ENCODE peak calls at places on chromosomes 12 and 14, in five cellular contexts. X is NCI-H345; Z is GM10248; N is activated CD4-positive, alpha-beta T cell treated with anti-CD3 and anti-CD28 coated beads for 48 hours; I is sciatic nerve. U is an unnamed sample.

GRCh38 chr14:80955434-80955939 is at the start of gene TSHR:
- DNase-seq in X (no peak), Z (peak; percentile 15), N (no peak), I (no peak), U (peak; percentile 78)

GRCh38 chr14:73710737-73711136 is 3.4 kb downstream of the PNMA1 start:
- DNase-seq in X (no peak), Z (no peak), N (no peak), I (no peak), U (no peak)

GRCh38 chr12:91383106-91383505 is 200.5 kb upstream of the DCN start:
- DNase-seq in X (no peak), Z (no peak), N (no peak), I (no peak), U (no peak)

GRCh38 chr14:91265404-91265803 is 20.9 kb upstream of the GPR68 start:
- DNase-seq in X (no peak), Z (no peak), N (no peak), I (no peak), U (no peak)

GRCh38 chr12:32494676-32495075 is 95.3 kb downstream of the FGD4 start:
- DNase-seq in X (no peak), Z (no peak), N (peak; percentile 17), I (no peak), U (no peak)

GRCh38 chr12:30990776-30991175 is 64.2 kb downstream of the TSPAN11 start:
- DNase-seq in X (no peak), Z (no peak), N (no peak), I (no peak), U (no peak)

GRCh38 chr12:15494329-15495046 is 172.2 kb downstream of the PTPRO start:
- DNase-seq in X (no peak), Z (peak; percentile 18), N (no peak), I (no peak), U (no peak)

GRCh38 chr12:69948874-69949273 is 123.8 kb downstream of the MYRFL start:
- DNase-seq in X (no peak), Z (no peak), N (no peak), I (no peak), U (no peak)

GRCh38 chr12:3380200-3381020 is 110.6 kb upstream of the PRMT8 start:
- DNase-seq in X (no peak), Z (no peak), N (no peak), I (no peak), U (no peak)

GRCh38 chr14:99117671-99118045 is 154.3 kb downstream of the BCL11B start:
- DNase-seq in X (no peak), Z (no peak), N (no peak), I (no peak), U (no peak)

GRCh38 chr14:27026097-27026496 is 428.3 kb upstream of the NOVA1 start:
- DNase-seq in X (no peak), Z (no peak), N (no peak), I (no peak), U (no peak)

GRCh38 chr12:779745-780734 is 27.7 kb downstream of the WNK1 start:
- DNase-seq in X (no peak), Z (no peak), N (no peak), I (no peak), U (no peak)

GRCh38 chr12:80053048-80053790 is 46.1 kb upstream of the OTOGL start:
- DNase-seq in X (no peak), Z (no peak), N (no peak), I (peak; percentile 87), U (peak; percentile 80)

U was measured in suprapubic skin.